ENCODE peak calls at places on chromosomes 16 and 17, in five cellular contexts. J is transverse colon, E is stomach, N is sigmoid colon, R is HCT116. L is an unnamed sample.

GRCh38 chr17:15908378-15908777 is 36.6 kb upstream of the ADORA2B start:
- DNase-seq in R (no peak), N (no peak), E (no peak), J (no peak), L (no peak)

GRCh38 chr16:47019563-47019962 is 46.1 kb upstream of the DNAJA2 start:
- DNase-seq in N (no peak), E (no peak), J (no peak), R (no peak), L (no peak)

GRCh38 chr17:60229189-60229802 is 79.5 kb downstream of the CA4 start:
- DNase-seq in J (no peak), N (no peak), E (no peak), R (peak; percentile 48), L (no peak)

GRCh38 chr17:67025216-67025792 is 19.1 kb upstream of the CACNG1 start:
- DNase-seq in R (no peak), J (peak; percentile 87), E (peak; percentile 72), N (no peak), L (no peak)

GRCh38 chr17:47928415-47928814 is 13.0 kb upstream of the PNPO start:
- DNase-seq in N (no peak), E (no peak), J (no peak), R (no peak), L (no peak)

GRCh38 chr16:10579575-10579964 is 828 bp downstream of the EMP2 start:
- DNase-seq in N (no peak), J (no peak), E (no peak), R (no peak), L (no peak)

GRCh38 chr16:30775381-30776099 is 11.5 kb downstream of the ZNF629 start:
- DNase-seq in E (peak; percentile 77), R (peak; percentile 24), N (peak; percentile 91), J (peak; percentile 83), L (peak; percentile 77)

GRCh38 chr16:14301150-14302030 is 230.3 kb downstream of the MRTFB start:
- DNase-seq in E (peak; percentile 42), J (peak; percentile 38), R (no peak), N (peak; percentile 77), L (no peak)

GRCh38 chr16:65410801-65411200 is 288.9 kb upstream of the CDH11 start:
- DNase-seq in E (no peak), R (no peak), N (no peak), J (no peak), L (no peak)

GRCh38 chr16:4612977-4613635 is 1.6 kb downstream of the UBALD1 start:
- DNase-seq in J (no peak), N (no peak), E (no peak), R (no peak), L (no peak)

GRCh38 chr17:35160354-35161201 is 13.0 kb downstream of the UNC45B start:
- DNase-seq in R (no peak), N (no peak), E (no peak), J (no peak), L (no peak)

GRCh38 chr16:73447850-73448249 is 399.9 kb upstream of the ZFHX3 start:
- DNase-seq in J (no peak), N (no peak), E (no peak), R (no peak), L (no peak)

GRCh38 chr17:794876-795275 is 12.7 kb downstream of the MRM3 start:
- DNase-seq in J (peak; percentile 80), R (peak; percentile 47), E (peak; percentile 92), N (peak; percentile 94), L (peak; percentile 89)

GRCh38 chr17:19418312-19418992 is 7.4 kb downstream of the RNF112 start:
- DNase-seq in R (no peak), J (no peak), N (no peak), E (no peak), L (no peak)

GRCh38 chr16:50742521-50743150 is 750 bp downstream of the CYLD start:
- DNase-seq in N (no peak), J (peak; percentile 46), R (no peak), E (no peak), L (no peak)

GRCh38 chr17:65368341-65368740 is 193.1 kb downstream of the AXIN2 start:
- DNase-seq in E (no peak), J (no peak), R (no peak), N (no peak), L (no peak)

GRCh38 chr17:10249271-10250010 is 51.0 kb upstream of the GAS7 start:
- DNase-seq in R (no peak), J (no peak), N (no peak), E (no peak), L (no peak)

GRCh38 chr16:17287401-17287800 is 183.4 kb downstream of the XYLT1 start:
- DNase-seq in N (no peak), E (no peak), J (no peak), R (no peak), L (no peak)

GRCh38 chr16:7398536-7398935 is 65.9 kb downstream of the RBFOX1 start:
- DNase-seq in E (no peak), J (no peak), R (no peak), N (no peak), L (no peak)

GRCh38 chr17:31072186-31072585 is 22.6 kb upstream of the NF1 start:
- DNase-seq in J (no peak), E (no peak), R (no peak), N (no peak), L (peak; percentile 75)

GRCh38 chr17:1724351-1724868 is at the start of gene WDR81:
- DNase-seq in R (peak; percentile 48), E (peak; percentile 93), J (peak; percentile 94), N (peak; percentile 96), L (peak; percentile 92)

GRCh38 chr17:77735341-77736206 is 222.9 kb upstream of the TNRC6C start:
- DNase-seq in R (no peak), E (peak; percentile 40), J (no peak), N (peak; percentile 83), L (no peak)
- TF ChIP-seq POLR2AphosphoS5 in R (no peak), E (no peak), J (peak; percentile 8), N (peak; percentile 46), L (no peak)

GRCh38 chr17:8154608-8155152 is 2.5 kb upstream of the PER1 start:
- DNase-seq in E (no peak), N (no peak), R (no peak), J (no peak), L (no peak)

GRCh38 chr17:8152112-8152775 is at the start of gene PER1:
- DNase-seq in N (peak; percentile 99), J (peak; percentile 97), R (peak; percentile 86), E (peak; percentile 97), L (peak; percentile 95)

GRCh38 chr17:8152981-8153549 is 861 bp upstream of the PER1 start:
- DNase-seq in J (no peak), E (no peak), R (no peak), N (peak; percentile 76), L (no peak)

GRCh38 chr17:8153957-8154607 is 1.9 kb upstream of the PER1 start:
- DNase-seq in R (peak; percentile 93), E (peak; percentile 100), J (peak; percentile 99), N (peak; percentile 100), L (peak; percentile 100)

GRCh38 chr17:8153550-8153956 is 1.3 kb upstream of the PER1 start:
- DNase-seq in J (peak; percentile 85), N (peak; percentile 94), E (peak; percentile 73), R (no peak), L (no peak)
- H3K4me3 ChIP-seq in J (peak overlapping the region; percentile 20), N (peak overlapping the region; percentile 93), E (peak overlapping the region; percentile 66), R (peak overlapping the region; percentile 95), L (peak overlapping the region; percentile 95)

GRCh38 chr17:42581744-42582270 is 4.3 kb upstream of the PSMC3IP start:
- DNase-seq in J (no peak), E (no peak), R (no peak), N (no peak), L (no peak)

GRCh38 chr17:42577140-42577531 is 393 bp downstream of the PSMC3IP start:
- DNase-seq in R (no peak), N (no peak), E (no peak), J (no peak), L (no peak)

GRCh38 chr17:42577532-42578281 is at the start of gene PSMC3IP:
- DNase-seq in J (peak; percentile 97), N (peak; percentile 98), E (peak; percentile 96), R (peak; percentile 87), L (peak; percentile 95)

GRCh38 chr17:42578282-42578869 is 847 bp upstream of the PSMC3IP start:
- DNase-seq in J (peak; percentile 88), E (peak; percentile 79), R (peak; percentile 74), N (peak; percentile 87), L (peak; percentile 69)

DNA sequence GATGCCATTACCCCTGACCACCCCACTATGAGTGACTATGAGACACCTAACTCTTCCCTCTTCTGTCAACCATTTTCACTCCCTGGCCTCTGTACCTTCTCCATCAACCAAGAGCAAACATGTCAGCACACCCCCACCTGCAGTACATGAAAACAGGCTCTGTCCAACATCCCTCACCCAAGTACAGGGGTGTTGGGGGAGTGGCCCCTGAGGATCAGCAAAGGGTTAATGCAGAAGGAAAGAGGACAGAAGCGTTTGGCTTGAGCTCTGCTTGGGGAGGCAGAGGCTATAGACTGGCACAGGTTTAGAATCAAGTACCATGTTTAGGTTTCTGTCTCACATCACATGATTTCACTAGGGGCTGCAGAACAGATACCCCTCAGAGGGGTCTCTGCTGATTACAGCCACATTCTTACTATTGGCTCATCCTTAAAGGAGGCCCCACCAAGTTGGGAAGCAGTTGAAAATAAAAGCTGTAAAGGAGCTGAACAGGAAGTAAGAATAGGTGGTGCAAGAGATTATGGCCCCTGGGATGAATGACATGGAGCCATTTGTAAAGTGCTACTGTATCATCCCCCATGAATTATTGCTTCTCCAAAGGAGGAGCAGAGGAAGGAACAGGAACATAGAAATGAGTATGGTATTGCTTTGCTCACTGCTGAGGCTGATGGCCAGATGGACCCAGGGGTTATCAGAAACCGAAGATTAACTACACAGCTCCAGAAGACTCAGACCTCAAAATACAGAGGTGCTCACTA is 2.4 kb upstream of the PSMC3IP start:
- DNase-seq in J (no peak), N (no peak), R (no peak), E (no peak), L (no peak)
- H3K27ac ChIP-seq in J (no peak overlapping the region), N (no peak overlapping the region), R (no peak overlapping the region), E (no peak overlapping the region), L (no peak overlapping the region)

GRCh38 chr17:82718986-82719685 is 2.6 kb downstream of the FN3KRP start:
- DNase-seq in R (no peak), E (no peak), N (no peak), J (no peak), L (no peak)

GRCh38 chr17:82720204-82720603 is 3.7 kb downstream of the FN3KRP start:
- DNase-seq in N (no peak), E (no peak), J (no peak), R (no peak), L (no peak)

GRCh38 chr17:82726427-82726826 is 9.0 kb upstream of the FN3K start:
- DNase-seq in E (no peak), N (no peak), J (no peak), R (no peak), L (no peak)

GRCh38 chr17:82722341-82723013 is 6.0 kb downstream of the FN3KRP start:
- DNase-seq in E (no peak), N (no peak), R (no peak), J (no peak), L (no peak)

DNA sequence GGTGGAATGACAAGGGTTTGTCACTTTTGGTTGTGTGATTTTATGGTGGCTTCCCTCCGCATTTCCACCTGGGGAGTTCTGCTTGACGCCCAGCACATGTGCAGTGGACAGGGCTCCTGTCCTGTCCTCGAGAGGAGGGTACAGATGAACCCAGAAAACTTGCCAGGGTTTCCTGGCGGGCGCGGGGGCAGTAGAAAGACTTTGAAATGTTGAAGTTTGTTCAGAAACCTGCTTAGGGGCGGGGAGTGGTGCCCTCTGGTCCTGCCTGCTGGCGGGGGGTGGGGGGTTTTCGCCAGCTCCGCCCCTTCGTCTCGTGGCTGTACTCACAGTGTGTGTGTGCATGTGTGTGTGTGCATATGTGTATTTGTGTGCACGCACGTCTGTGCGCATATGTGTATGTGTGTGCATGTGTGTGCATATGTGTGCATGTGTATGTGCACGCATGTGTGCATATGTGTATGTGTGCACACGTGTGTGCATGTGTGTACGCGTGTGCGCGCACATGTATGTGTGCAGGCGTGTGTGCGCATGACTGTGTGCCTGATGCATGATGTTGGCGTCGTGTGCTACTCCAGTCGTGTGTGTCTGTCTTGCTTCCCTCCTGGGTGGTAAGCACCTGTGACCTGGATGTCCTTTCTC is 6.8 kb downstream of the FN3KRP start:
- DNase-seq in R (no peak), J (no peak), N (no peak), E (no peak), L (no peak)
- TF ChIP-seq POLR2AphosphoS5 in R (no peak), J (no peak), N (no peak), E (no peak), L (no peak)